ENCODE peak calls at places on chromosomes 16 and 17, in four cellular contexts. One of them, this sample, is unnamed.

GRCh38 chr17:34305606-34306005 is 13.6 kb upstream of the CCL8 start:
- DNase-seq in GM23338: no peak
- DNase-seq in right lobe of liver: no peak
- DNase-seq in foreskin fibroblast: no peak
- DNase-seq in this sample: no peak

GRCh38 chr17:10151667-10152496 is 46.5 kb downstream of the GAS7 start:
- DNase-seq in GM23338: no peak
- DNase-seq in right lobe of liver: peak
- DNase-seq in foreskin fibroblast: no peak
- DNase-seq in this sample: no peak

GRCh38 chr17:57554826-57555635 is 190.1 kb downstream of the CCDC182 start:
- DNase-seq in GM23338: peak
- DNase-seq in right lobe of liver: no peak
- DNase-seq in foreskin fibroblast: no peak
- DNase-seq in this sample: no peak

GRCh38 chr17:19391432-19391831 is 4.4 kb upstream of the MFAP4 start:
- DNase-seq in GM23338: no peak
- DNase-seq in right lobe of liver: peak
- DNase-seq in foreskin fibroblast: no peak
- DNase-seq in this sample: no peak

GRCh38 chr17:60901222-60901621 is 223.6 kb downstream of the BCAS3 start:
- DNase-seq in GM23338: no peak
- DNase-seq in right lobe of liver: no peak
- DNase-seq in foreskin fibroblast: no peak
- DNase-seq in this sample: no peak

GRCh38 chr16:50791522-50791921 is 49.6 kb downstream of the CYLD start:
- DNase-seq in GM23338: no peak
- DNase-seq in right lobe of liver: no peak
- DNase-seq in foreskin fibroblast: no peak
- DNase-seq in this sample: no peak

GRCh38 chr17:50318551-50319310 is 27.2 kb upstream of the XYLT2 start:
- DNase-seq in GM23338: no peak
- DNase-seq in right lobe of liver: no peak
- DNase-seq in foreskin fibroblast: no peak
- DNase-seq in this sample: no peak

GRCh38 chr17:57009737-57010445 is 32.0 kb downstream of the SCPEP1 start:
- DNase-seq in GM23338: peak
- DNase-seq in right lobe of liver: peak
- DNase-seq in foreskin fibroblast: peak
- DNase-seq in this sample: peak

This sample was measured in left lobe of liver.